ENCODE peak calls at places on chromosomes 4 and X, in four cellular contexts. S is kidney, V is mesothelial cell of epicardium, J is astrocyte. G is an unnamed sample.

GRCh38 chr4:528835-529234 is 29.8 kb downstream of the PIGG start:
- DNase-seq in S (no peak), V (no peak), J (no peak), G (no peak)

GRCh38 chrX:56728321-56728720 is 722 bp upstream of the NBDY start:
- DNase-seq in S (no peak), V (no peak), J (no peak), G (no peak)

GRCh38 chr4:107863416-107863815 is 38.7 kb downstream of the SGMS2 start:
- DNase-seq in S (no peak), V (no peak), J (peak; percentile 6), G (no peak)

GRCh38 chr4:41142946-41143720 is 71.2 kb downstream of the APBB2 start:
- DNase-seq in S (no peak), V (no peak), J (peak; percentile 97), G (peak; percentile 85)

GRCh38 chr4:100428051-100428450 is 89.8 kb downstream of the EMCN start:
- DNase-seq in S (no peak), V (no peak), J (peak; percentile 79), G (peak; percentile 48)

GRCh38 chr4:338759-339097 is 1.1 kb downstream of the ZNF141 start:
- DNase-seq in S (no peak), V (no peak), J (no peak), G (no peak)

GRCh38 chrX:19824603-19825002 is 62.8 kb downstream of the SH3KBP1 start:
- DNase-seq in S (no peak), V (no peak), J (peak; percentile 80), G (peak; percentile 4)

GRCh38 chr4:12409507-12410190 is 981.0 kb upstream of the HS3ST1 start:
- DNase-seq in S (no peak), V (no peak), J (no peak), G (no peak)

GRCh38 chrX:107107459-107107858 is 11.2 kb downstream of the RBM41 start:
- DNase-seq in S (no peak), V (no peak), J (peak; percentile 22), G (no peak)

DNA sequence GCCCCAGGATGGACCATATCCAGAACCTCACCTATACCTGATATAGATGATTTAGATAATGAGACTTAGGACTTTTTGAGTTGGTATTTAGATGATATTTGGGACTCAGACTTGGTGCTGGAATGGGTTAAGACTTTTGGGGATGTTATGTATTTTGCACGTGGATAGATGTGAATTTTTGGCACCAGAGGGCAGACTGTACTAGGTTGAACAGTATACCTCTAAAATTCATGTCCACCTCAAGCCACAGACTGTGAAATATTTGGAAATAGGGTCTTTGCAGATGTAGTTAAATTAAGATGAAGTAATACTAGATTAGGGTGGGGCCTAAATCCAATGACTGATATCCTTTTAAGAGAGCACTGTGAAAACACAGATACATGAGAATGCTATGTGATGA is 15.6 kb downstream of the RBM41 start:
- DNase-seq in S (no peak), V (no peak), J (no peak), G (peak; percentile 1)
- TF ChIP-seq CTCF in S (no peak), V (no peak), J (no peak), G (peak; percentile 42)

DNA sequence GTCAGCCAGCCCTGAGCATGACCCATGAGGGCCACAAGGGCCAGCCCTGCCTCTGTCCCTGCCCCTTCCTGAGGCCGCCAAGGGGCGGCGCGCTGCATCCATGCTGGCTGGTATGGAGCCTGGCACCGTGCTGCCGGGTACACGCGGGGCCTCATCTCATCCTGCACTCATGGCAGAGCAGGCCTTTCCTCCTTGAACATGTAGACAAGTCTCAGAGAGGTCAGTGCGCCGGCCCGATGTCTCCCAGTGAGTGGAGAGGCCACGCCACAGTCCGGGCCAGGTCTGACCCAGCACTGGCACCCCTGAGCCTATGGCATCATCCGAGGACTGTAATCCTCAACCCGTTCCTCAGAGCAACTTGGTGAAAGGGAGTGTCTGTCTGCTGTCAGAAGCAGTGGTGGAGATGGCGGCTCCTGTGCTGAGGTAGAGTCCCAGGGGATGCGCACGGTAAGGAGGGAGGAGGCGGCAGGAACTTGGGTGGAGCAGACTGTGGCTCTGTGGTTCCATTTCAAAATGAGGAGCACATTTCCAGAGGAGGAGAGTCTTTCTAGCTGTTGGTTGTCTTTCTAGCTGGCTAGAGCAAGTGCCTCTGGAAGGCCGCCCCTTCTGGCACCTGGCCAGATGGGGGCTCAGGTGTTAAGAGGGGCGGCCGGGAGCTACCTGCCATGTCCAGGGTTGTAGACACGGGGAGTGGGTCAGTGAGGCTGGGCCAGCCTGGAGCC is 32.8 kb downstream of the TRMT44 start:
- DNase-seq in S (peak; percentile 78), V (no peak), J (peak; percentile 20), G (no peak)
- TF ChIP-seq CTCF in S (peak; percentile 3), V (no peak), J (no peak), G (peak; percentile 46)

GRCh38 chrX:40411350-40412111 is 169.2 kb upstream of the ATP6AP2 start:
- DNase-seq in S (no peak), V (no peak), J (no peak), G (no peak)
- TF ChIP-seq CTCF in S (no peak), V (no peak), J (no peak), G (no peak)

GRCh38 chr4:151785484-151786157 is 24.8 kb upstream of the GATB start:
- DNase-seq in S (no peak), V (no peak), J (no peak), G (no peak)

GRCh38 chr4:151786158-151786495 is 25.3 kb upstream of the GATB start:
- DNase-seq in S (no peak), V (no peak), J (no peak), G (no peak)

GRCh38 chr4:151784676-151785075 is 23.9 kb upstream of the GATB start:
- DNase-seq in S (no peak), V (no peak), J (no peak), G (no peak)

GRCh38 chr4:151782296-151782695 is 21.5 kb upstream of the GATB start:
- DNase-seq in S (no peak), V (no peak), J (no peak), G (no peak)

GRCh38 chr4:151783867-151784266 is 23.1 kb upstream of the GATB start:
- DNase-seq in S (no peak), V (no peak), J (peak; percentile 25), G (no peak)
- TF ChIP-seq CTCF in S (no peak), V (no peak), J (no peak), G (no peak)